ENCODE peak calls at places on chromosome 19, in eight cellular contexts. J, X, N, C, D, E, L and T are unnamed samples.

GRCh38 chr19:46828484-46828883 is 22.2 kb downstream of the AP2S1 start:
- DNase-seq in E (no peak), X (no peak), N (no peak), D (no peak), L (no peak), C (no peak), J (no peak), T (no peak)

GRCh38 chr19:57961785-57962184 is 12.5 kb downstream of the C19orf18 start:
- DNase-seq in J (no peak), D (no peak), N (no peak), X (no peak), L (no peak), C (no peak), E (no peak), T (no peak)

GRCh38 chr19:19064098-19064722 is 416 bp downstream of the SLC25A42 start:
- DNase-seq in E (peak; percentile 32), X (no peak), C (no peak), N (no peak), J (no peak), D (no peak), L (no peak), T (no peak)

GRCh38 chr19:13282486-13283065 is 132.4 kb downstream of the IER2 start:
- DNase-seq in D (no peak), C (no peak), N (no peak), E (no peak), L (no peak), J (no peak), X (no peak), T (no peak)

GRCh38 chr19:11364935-11365334 is 9.5 kb upstream of the SWSAP1 start:
- DNase-seq in D (no peak), J (no peak), C (no peak), X (no peak), L (no peak), N (no peak), E (no peak), T (no peak)

GRCh38 chr19:39237200-39238184 is 7.3 kb downstream of the IFNL3 start:
- DNase-seq in D (no peak), J (peak; percentile 78), X (no peak), E (peak; percentile 26), C (no peak), N (no peak), L (no peak), T (no peak)

GRCh38 chr19:38264486-38265212 is at the start of gene SPINT2:
- DNase-seq in J (peak; percentile 42), X (no peak), D (peak; percentile 33), C (no peak), N (peak; percentile 55), L (no peak), E (no peak), T (no peak)

GRCh38 chr19:1860133-1860775 is 3.1 kb downstream of the KLF16 start:
- DNase-seq in D (no peak), E (no peak), N (no peak), X (no peak), L (peak; percentile 74), J (no peak), C (peak; percentile 54), T (no peak)

GRCh38 chr19:15195381-15195964 is 5.3 kb downstream of the NOTCH3 start:
- DNase-seq in J (peak; percentile 74), D (peak; percentile 67), L (peak; percentile 55), X (no peak), C (no peak), E (no peak), N (peak; percentile 77), T (no peak)

GRCh38 chr19:52221831-52222375 is 32.1 kb downstream of the PPP2R1A start:
- DNase-seq in E (no peak), J (no peak), N (no peak), L (no peak), C (no peak), D (no peak), X (no peak), T (no peak)

GRCh38 chr19:8056533-8056932 is 4.0 kb downstream of the CCL25 start:
- DNase-seq in C (no peak), J (no peak), X (no peak), E (no peak), N (no peak), L (no peak), D (no peak), T (no peak)

GRCh38 chr19:37966211-37967072 is 59.4 kb downstream of the SIPA1L3 start:
- DNase-seq in E (no peak), L (no peak), C (peak; percentile 43), N (no peak), X (no peak), D (no peak), J (no peak), T (no peak)

GRCh38 chr19:54299126-54299498 is 13.9 kb downstream of the LILRA5 start:
- DNase-seq in N (no peak), D (no peak), L (no peak), E (no peak), J (no peak), C (no peak), X (no peak), T (no peak)

GRCh38 chr19:2042485-2043268 is 8.4 kb downstream of the MKNK2 start:
- DNase-seq in J (no peak), L (peak; percentile 59), D (peak; percentile 55), X (no peak), E (peak; percentile 35), N (peak; percentile 85), C (no peak), T (no peak)

DNA sequence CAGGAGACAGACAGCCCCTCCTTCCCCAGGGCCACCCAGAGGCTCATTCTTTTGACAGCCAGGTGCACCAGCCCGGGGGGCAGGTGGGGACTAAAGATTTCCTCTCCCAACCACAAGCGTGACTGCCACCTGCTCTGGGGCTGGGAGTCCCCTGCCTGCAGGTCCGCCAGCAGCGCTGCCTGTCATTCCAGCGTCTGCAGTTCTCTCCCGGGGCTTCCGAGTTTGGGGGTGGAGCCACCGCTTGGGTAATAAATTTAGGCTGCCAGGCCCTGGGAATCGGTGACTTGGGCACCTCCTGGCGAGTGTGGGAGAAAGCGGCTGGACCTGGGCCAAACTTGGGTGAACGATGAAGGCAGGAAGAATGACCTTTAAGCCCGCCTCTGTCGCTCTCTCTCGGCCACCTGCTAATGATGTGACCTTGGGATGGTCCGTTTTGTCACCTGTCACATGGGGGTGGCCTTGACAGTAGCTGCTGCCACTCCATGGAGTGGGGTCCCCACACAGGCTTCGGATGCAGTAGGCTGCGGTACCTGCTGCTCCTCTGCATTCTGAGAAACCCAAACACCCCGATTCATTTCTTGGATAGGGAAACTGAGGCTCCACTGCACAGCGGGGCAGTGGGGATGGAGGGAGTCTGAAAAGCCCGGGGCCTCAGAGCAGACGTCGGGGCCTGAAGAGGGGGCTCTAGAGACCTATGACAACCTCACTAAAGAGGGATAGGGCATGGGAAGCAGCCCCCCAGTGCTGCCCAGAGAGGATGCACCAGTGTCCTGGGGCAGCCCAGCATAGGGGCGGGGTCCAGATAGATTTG is 12.8 kb downstream of the FUT6 start:
- DNase-seq in D (peak; percentile 71), L (no peak), N (no peak), X (no peak), E (no peak), J (peak; percentile 76), C (no peak), T (no peak)
- TF ChIP-seq CTCF in D (no peak), L (no peak), N (no peak), X (no peak), E (no peak), J (no peak), C (peak; percentile 7), T (no peak)

GRCh38 chr19:3783660-3784584 is 2.3 kb downstream of the MATK start:
- DNase-seq in N (no peak), E (no peak), C (no peak), D (no peak), J (no peak), X (no peak), L (no peak), T (no peak)
- TF ChIP-seq CTCF in N (no peak), E (no peak), C (no peak), D (peak; percentile 50), J (no peak), X (no peak), L (no peak), T (no peak)

DNA sequence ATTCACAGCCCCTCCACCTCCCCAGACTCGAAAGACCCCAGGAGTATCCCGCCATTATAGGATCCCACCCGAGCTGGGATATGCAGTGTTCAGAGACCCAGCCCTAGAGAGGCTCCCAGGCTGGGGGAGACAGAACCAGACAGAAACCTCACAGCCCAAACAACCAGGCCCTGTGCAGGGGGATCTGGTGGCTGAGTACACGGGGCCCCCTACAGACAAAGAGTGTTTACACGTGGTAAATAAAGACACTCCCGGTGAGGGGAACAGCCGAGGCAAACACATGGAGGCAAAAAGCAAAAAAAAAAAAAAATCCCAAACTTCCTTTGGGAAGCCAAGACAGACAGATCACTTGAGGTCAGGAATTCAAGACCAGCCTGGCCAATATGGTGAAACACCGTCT is 25.1 kb downstream of the TINCR start:
- DNase-seq in D (no peak), J (no peak), N (no peak), C (no peak), L (no peak), X (no peak), E (no peak), T (no peak)
- TF ChIP-seq CTCF in D (no peak), J (no peak), N (no peak), C (no peak), L (no peak), X (no peak), E (no peak), T (no peak)

GRCh38 chr19:30564551-30565011 is 192.4 kb downstream of the ZNF536 start:
- DNase-seq in N (no peak), J (no peak), C (no peak), E (no peak), L (no peak), X (no peak), D (no peak), T (no peak)

GRCh38 chr19:30566681-30567420 is 194.7 kb downstream of the ZNF536 start:
- DNase-seq in N (no peak), L (no peak), D (no peak), J (no peak), C (no peak), X (no peak), E (no peak), T (no peak)

GRCh38 chr19:30563691-30564090 is 191.5 kb downstream of the ZNF536 start:
- DNase-seq in L (no peak), E (no peak), X (no peak), J (no peak), N (no peak), C (no peak), D (no peak), T (no peak)

GRCh38 chr19:30567535-30568232 is 195.5 kb downstream of the ZNF536 start:
- DNase-seq in E (no peak), J (no peak), N (no peak), D (no peak), L (no peak), X (no peak), C (no peak), T (no peak)

DNA sequence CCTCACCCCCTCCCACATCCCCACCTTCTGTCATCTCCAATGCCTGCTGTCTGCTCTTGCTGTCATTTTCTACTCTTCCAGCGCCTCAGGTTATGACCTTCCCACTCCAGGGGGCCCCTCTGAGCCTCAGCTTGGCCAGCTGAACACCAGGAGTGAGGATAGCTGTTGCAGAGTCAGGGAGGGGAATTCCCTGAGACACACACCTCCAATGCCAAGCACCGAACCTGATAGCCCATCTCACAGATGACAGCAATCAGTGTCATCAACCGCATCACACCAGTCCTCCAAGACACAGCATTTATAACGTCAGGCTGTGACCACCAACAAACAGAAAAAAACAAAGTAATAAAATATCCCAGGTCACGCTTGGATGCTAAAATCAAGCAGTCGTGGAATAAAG is 193.5 kb downstream of the ZNF536 start:
- DNase-seq in J (no peak), L (no peak), N (no peak), C (no peak), E (no peak), X (no peak), D (no peak), T (no peak)
- TF ChIP-seq CTCF in J (no peak), L (no peak), N (no peak), C (no peak), E (no peak), X (no peak), D (no peak), T (no peak)